ENCODE peak calls at places on chromosomes 5 and 9, in four cellular contexts. D is H1, W is GM12878, S is K562. C is an unnamed sample.

GRCh38 chr5:98458004-98458403 is 315.5 kb upstream of the RGMB start:
- DNase-seq in S (no peak), D (no peak), W (no peak), C (no peak)

GRCh38 chr5:30937070-30937469 is 256.4 kb upstream of the CDH6 start:
- DNase-seq in D (no peak), W (no peak), S (no peak), C (no peak)

GRCh38 chr9:130872511-130872910 is 24.1 kb downstream of the QRFP start:
- DNase-seq in S (no peak), D (no peak), W (no peak), C (no peak)

GRCh38 chr5:171483453-171484177 is 64.2 kb downstream of the FGF18 start:
- DNase-seq in W (no peak), D (no peak), S (no peak), C (no peak)

GRCh38 chr5:33939863-33940262 is 3.7 kb downstream of the RXFP3 start:
- DNase-seq in S (no peak), W (no peak), D (no peak), C (no peak)

GRCh38 chr9:35967042-35967441 is 9.1 kb upstream of the OR2S2 start:
- DNase-seq in D (no peak), W (no peak), S (no peak), C (no peak)

GRCh38 chr9:116452634-116453033 is 234.5 kb upstream of the TRIM32 start:
- DNase-seq in D (no peak), W (no peak), S (no peak), C (no peak)

GRCh38 chr9:14353222-14354056 is 39.5 kb upstream of the NFIB start:
- DNase-seq in S (peak; percentile 84), D (peak; percentile 99), W (no peak), C (peak; percentile 51)

GRCh38 chr5:113050606-113051391 is 74.2 kb downstream of the DCP2 start:
- DNase-seq in D (no peak), W (no peak), S (no peak), C (no peak)

GRCh38 chr9:121201045-121201737 is 478 bp downstream of the RAB14 start:
- DNase-seq in S (peak; percentile 75), W (no peak), D (peak; percentile 64), C (no peak)

GRCh38 chr5:157961176-157961575 is 102.2 kb upstream of the CLINT1 start:
- DNase-seq in D (no peak), W (no peak), S (no peak), C (no peak)

GRCh38 chr9:18721267-18722079 is 247.5 kb downstream of the ADAMTSL1 start:
- DNase-seq in W (no peak), D (no peak), S (no peak), C (no peak)

GRCh38 chr9:99421369-99421768 is 199.3 kb downstream of the SEC61B start:
- DNase-seq in S (no peak), D (no peak), W (no peak), C (no peak)

GRCh38 chr5:100787648-100788047 is 115.4 kb downstream of the ST8SIA4 start:
- DNase-seq in S (no peak), W (no peak), D (no peak), C (no peak)

GRCh38 chr9:89543057-89543456 is 45.1 kb upstream of the SEMA4D start:
- DNase-seq in S (no peak), D (no peak), W (no peak), C (no peak)

GRCh38 chr5:150626853-150627276 is 13.6 kb upstream of the SYNPO start:
- DNase-seq in S (no peak), D (no peak), W (no peak), C (no peak)

GRCh38 chr5:92838253-92838652 is 742.8 kb downstream of the NR2F1-AS1 start:
- DNase-seq in W (no peak), D (no peak), S (no peak), C (peak; percentile 37)

GRCh38 chr5:154189256-154189818 is 1.2 kb upstream of the GALNT10 start:
- DNase-seq in S (no peak), W (no peak), D (peak; percentile 58), C (no peak)

GRCh38 chr5:14364576-14365472 is 216.8 kb upstream of the OTULINL start:
- DNase-seq in D (peak; percentile 86), S (peak; percentile 62), W (no peak), C (peak; percentile 33)

GRCh38 chr5:135705941-135706340 is 127.2 kb upstream of the CXCL14 start:
- DNase-seq in D (no peak), S (no peak), W (no peak), C (no peak)

GRCh38 chr5:101045689-101046088 is 142.6 kb upstream of the ST8SIA4 start:
- DNase-seq in S (no peak), D (no peak), W (no peak), C (no peak)

GRCh38 chr5:139650689-139651501 is 2.7 kb downstream of the CXXC5 start:
- DNase-seq in D (no peak), W (no peak), S (peak; percentile 93), C (peak; percentile 87)

GRCh38 chr5:174693697-174694400 is 30.5 kb upstream of the MSX2 start:
- DNase-seq in W (no peak), S (no peak), D (peak; percentile 50), C (peak; percentile 24)

GRCh38 chr9:18910435-18910834 is 122.6 kb downstream of the SAXO1 start:
- DNase-seq in D (no peak), W (no peak), S (no peak), C (no peak)

GRCh38 chr9:127336708-127337352 is 60.1 kb upstream of the SLC2A8 start:
- DNase-seq in S (no peak), D (no peak), W (no peak), C (peak; percentile 16)

GRCh38 chr9:72458153-72458552 is 63.3 kb upstream of the TMC1 start:
- DNase-seq in D (no peak), S (no peak), W (no peak), C (no peak)

GRCh38 chr5:102988459-102988858 is 131.5 kb downstream of the GIN1 start:
- DNase-seq in D (no peak), S (no peak), W (no peak), C (no peak)

GRCh38 chr5:149801307-149801985 is 71.3 kb downstream of the PPARGC1B start:
- DNase-seq in D (no peak), W (no peak), S (peak; percentile 53), C (no peak)

GRCh38 chr9:127918201-127919107 is 1.6 kb upstream of the ST6GALNAC4 start:
- DNase-seq in S (peak; percentile 78), D (no peak), W (no peak), C (no peak)

GRCh38 chr5:173673295-173674170 is 57.1 kb upstream of the BOD1 start:
- DNase-seq in W (no peak), D (no peak), S (no peak), C (no peak)

GRCh38 chr5:168324864-168325615 is 33.6 kb downstream of the WWC1 start:
- DNase-seq in S (no peak), W (no peak), D (no peak), C (peak; percentile 10)

GRCh38 chr5:15620501-15620900 is 120.5 kb downstream of the FBXL7 start:
- DNase-seq in W (no peak), D (no peak), S (no peak), C (no peak)

GRCh38 chr9:82284758-82285157 is 296.2 kb downstream of the SPATA31D1 start:
- DNase-seq in S (no peak), W (no peak), D (no peak), C (no peak)

GRCh38 chr5:95938766-95939165 is 22.9 kb downstream of the ELL2 start:
- DNase-seq in D (no peak), W (no peak), S (no peak), C (no peak)

GRCh38 chr9:115133649-115134048 is 15.7 kb upstream of the TNC start:
- DNase-seq in W (no peak), S (no peak), D (no peak), C (no peak)

GRCh38 chr5:150510460-150511263 is 2.7 kb downstream of the NDST1 start:
- DNase-seq in W (no peak), D (no peak), S (no peak), C (peak; percentile 92)

DNA sequence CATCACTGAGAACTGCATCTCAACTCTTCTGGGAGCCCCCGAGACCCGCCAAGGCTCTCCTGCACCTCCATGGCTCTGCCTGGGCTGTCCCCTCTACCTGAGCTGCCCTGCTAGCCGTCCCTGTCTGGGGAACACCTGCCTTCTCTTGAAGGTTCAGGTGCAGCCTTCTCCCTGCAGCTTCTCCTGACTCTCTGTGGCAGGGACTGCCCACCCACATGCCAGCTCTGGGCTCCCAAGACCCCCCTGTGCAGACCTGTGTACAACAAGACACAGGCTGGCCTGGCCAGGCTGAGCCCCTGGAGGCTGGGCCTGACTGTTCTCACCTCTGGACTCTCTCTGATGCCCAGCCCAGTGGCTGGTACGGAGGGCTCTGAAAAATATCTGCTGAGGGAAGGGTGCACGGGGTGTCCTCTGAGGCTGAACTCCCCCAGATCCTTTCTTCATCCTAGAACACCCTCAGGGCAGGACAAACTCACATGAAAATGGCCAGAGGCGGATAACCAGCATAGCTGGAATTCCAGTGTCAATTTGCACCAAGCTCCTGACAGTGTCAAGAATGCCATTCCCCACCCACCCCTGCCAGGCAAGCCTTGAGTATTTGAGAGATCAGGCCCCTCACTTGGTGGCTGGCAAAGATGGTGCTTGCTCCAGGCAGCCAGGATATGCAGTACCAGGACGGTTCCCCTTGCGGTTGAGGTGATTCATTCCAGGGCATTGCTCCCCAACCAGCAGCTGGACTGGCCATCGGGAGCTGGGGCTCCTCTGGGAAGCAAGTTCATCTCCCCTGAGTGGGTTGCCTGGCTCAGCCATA is 40.9 kb upstream of the SLC25A51 start:
- DNase-seq in S (no peak), D (no peak), W (no peak), C (no peak)
- TF ChIP-seq BRCA1 in S (no peak), D (no peak), W (no peak), C (no peak)

GRCh38 chr9:90966475-90967150 is 165.0 kb downstream of the SYK start:
- DNase-seq in S (no peak), D (no peak), W (no peak), C (no peak)

GRCh38 chr9:90967171-90967570 is 165.6 kb downstream of the SYK start:
- DNase-seq in D (no peak), W (no peak), S (no peak), C (no peak)

GRCh38 chr9:90965141-90965910 is 163.7 kb downstream of the SYK start:
- DNase-seq in D (no peak), S (no peak), W (no peak), C (no peak)

GRCh38 chr9:90964101-90965020 is 162.7 kb downstream of the SYK start:
- DNase-seq in W (no peak), S (peak; percentile 5), D (peak; percentile 48), C (peak; percentile 3)

GRCh38 chr9:90965911-90966290 is 164.3 kb downstream of the SYK start:
- DNase-seq in S (no peak), D (no peak), W (no peak), C (no peak)
- TF ChIP-seq BRCA1 in S (no peak), D (no peak), W (no peak), C (no peak)

DNA sequence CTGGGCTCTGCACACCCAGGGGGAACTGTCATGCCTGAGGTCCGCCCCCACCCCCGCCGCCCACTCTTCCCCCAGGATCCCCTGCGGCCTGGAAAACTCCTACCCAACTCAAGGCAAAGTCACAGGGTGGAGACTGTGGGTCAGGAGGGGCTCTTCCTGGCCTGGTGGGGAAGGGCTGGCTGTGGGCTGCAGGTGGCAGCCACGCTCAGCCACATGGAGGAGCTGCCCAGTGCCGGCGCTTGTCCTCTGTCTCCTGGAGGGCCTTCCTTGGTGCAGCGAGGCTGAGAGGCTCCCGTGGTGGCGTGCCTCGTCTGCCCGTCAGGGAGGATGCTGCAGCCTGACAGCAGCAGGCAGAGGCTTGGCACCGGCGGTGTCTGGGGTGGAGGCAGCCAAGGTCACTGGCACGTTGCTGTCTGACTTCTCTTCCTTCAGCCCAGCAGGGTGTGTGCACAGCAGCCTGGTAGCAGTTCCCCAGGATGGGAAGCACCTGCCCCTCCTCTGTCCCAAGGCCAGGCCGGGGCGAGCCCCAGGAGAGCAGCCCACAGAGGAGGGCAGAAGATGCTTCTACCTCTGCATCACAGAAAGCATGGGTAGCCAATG is 78.1 kb downstream of the ADAMTS2 start:
- DNase-seq in D (no peak), W (no peak), S (no peak), C (no peak)
- TF ChIP-seq BRCA1 in D (no peak), W (no peak), S (no peak), C (no peak)

GRCh38 chr9:137551656-137552534 is at the start of gene MRPL41:
- DNase-seq in S (peak; percentile 95), D (peak; percentile 93), W (peak; percentile 45), C (peak; percentile 84)
- TF ChIP-seq BRCA1 in S (no peak), D (no peak), W (no peak), C (no peak)